ENCODE peak calls at places on chromosomes 16 and 17, in six cellular contexts. N is stomach, H is breast epithelium, J is A549, C is esophagus muscularis mucosa, S is endothelial cell of umbilical vein. Q is an unnamed sample.

GRCh38 chr17:49362723-49363117 is 670 bp upstream of the ZNF652 start:
- DNase-seq in S (no peak), C (no peak), H (no peak), N (no peak), J (peak), Q (no peak)

GRCh38 chr16:74297296-74297665 is 667 bp downstream of the PSMD7 start:
- DNase-seq in H (no peak), J (peak), C (no peak), N (no peak), S (peak), Q (no peak)

GRCh38 chr17:42846594-42847280 is 2.4 kb downstream of the AOC2 start:
- DNase-seq in J (no peak), C (no peak), S (no peak), H (no peak), N (no peak), Q (no peak)

GRCh38 chr16:85422374-85423185 is 190.5 kb upstream of the GSE1 start:
- DNase-seq in J (no peak), S (no peak), N (peak), H (no peak), C (no peak), Q (no peak)

GRCh38 chr17:3594976-3595375 is 14.2 kb downstream of the TRPV1 start:
- DNase-seq in N (no peak), H (no peak), S (no peak), J (no peak), C (no peak), Q (no peak)

GRCh38 chr16:19560078-19560477 is 4.6 kb downstream of the VPS35L start:
- DNase-seq in C (no peak), N (no peak), H (no peak), J (no peak), S (no peak), Q (no peak)

GRCh38 chr16:47110939-47111338 is 32.8 kb downstream of the NETO2 start:
- DNase-seq in H (no peak), N (no peak), C (no peak), J (peak), S (no peak), Q (no peak)

GRCh38 chr17:3890082-3890892 is 2.6 kb downstream of the CAMKK1 start:
- DNase-seq in N (peak), J (peak), S (peak), H (peak), C (no peak), Q (peak)

GRCh38 chr16:25052161-25052511 is 37.0 kb upstream of the ARHGAP17 start:
- DNase-seq in C (no peak), J (no peak), N (no peak), S (no peak), H (no peak), Q (no peak)

GRCh38 chr16:83701494-83701893 is 106.3 kb upstream of the HSBP1 start:
- DNase-seq in C (no peak), J (no peak), H (no peak), N (no peak), S (peak), Q (peak)

GRCh38 chr16:22300427-22301071 is 3.3 kb downstream of the POLR3E start:
- DNase-seq in H (no peak), J (peak), C (no peak), S (peak), N (peak), Q (peak)

GRCh38 chr16:59047114-59047513 is 313.0 kb upstream of the GOT2 start:
- DNase-seq in H (no peak), N (no peak), C (no peak), J (no peak), S (peak), Q (no peak)

GRCh38 chr17:50060951-50061712 is 5.2 kb downstream of the ITGA3 start:
- DNase-seq in N (peak), H (no peak), J (no peak), C (no peak), S (no peak), Q (no peak)

GRCh38 chr16:20799599-20799998 is 6.7 kb downstream of the ERI2 start:
- DNase-seq in C (no peak), J (no peak), S (peak), H (no peak), N (no peak), Q (no peak)

GRCh38 chr17:64187093-64187895 is 57.4 kb upstream of the ERN1 start:
- DNase-seq in H (no peak), N (no peak), S (no peak), C (no peak), J (no peak), Q (no peak)

GRCh38 chr17:16512011-16512410 is 20.0 kb upstream of the LRRC75A start:
- DNase-seq in J (no peak), N (no peak), S (no peak), C (no peak), H (no peak), Q (no peak)

GRCh38 chr17:64171041-64171440 is 41.1 kb upstream of the ERN1 start:
- DNase-seq in H (no peak), S (peak), C (no peak), J (no peak), N (no peak), Q (peak)

GRCh38 chr17:46150216-46150963 is 42.8 kb downstream of the KANSL1 start:
- DNase-seq in S (peak), H (no peak), C (no peak), N (no peak), J (no peak), Q (no peak)

GRCh38 chr17:46148247-46148646 is 45.0 kb downstream of the KANSL1 start:
- DNase-seq in N (no peak), J (no peak), C (no peak), H (no peak), S (no peak), Q (no peak)

GRCh38 chr17:46144246-46144645 is 49.0 kb downstream of the KANSL1 start:
- DNase-seq in N (no peak), C (no peak), S (no peak), H (no peak), J (no peak), Q (no peak)

GRCh38 chr17:46143827-46144236 is 49.4 kb downstream of the KANSL1 start:
- DNase-seq in N (no peak), J (no peak), H (no peak), C (no peak), S (no peak), Q (no peak)

DNA sequence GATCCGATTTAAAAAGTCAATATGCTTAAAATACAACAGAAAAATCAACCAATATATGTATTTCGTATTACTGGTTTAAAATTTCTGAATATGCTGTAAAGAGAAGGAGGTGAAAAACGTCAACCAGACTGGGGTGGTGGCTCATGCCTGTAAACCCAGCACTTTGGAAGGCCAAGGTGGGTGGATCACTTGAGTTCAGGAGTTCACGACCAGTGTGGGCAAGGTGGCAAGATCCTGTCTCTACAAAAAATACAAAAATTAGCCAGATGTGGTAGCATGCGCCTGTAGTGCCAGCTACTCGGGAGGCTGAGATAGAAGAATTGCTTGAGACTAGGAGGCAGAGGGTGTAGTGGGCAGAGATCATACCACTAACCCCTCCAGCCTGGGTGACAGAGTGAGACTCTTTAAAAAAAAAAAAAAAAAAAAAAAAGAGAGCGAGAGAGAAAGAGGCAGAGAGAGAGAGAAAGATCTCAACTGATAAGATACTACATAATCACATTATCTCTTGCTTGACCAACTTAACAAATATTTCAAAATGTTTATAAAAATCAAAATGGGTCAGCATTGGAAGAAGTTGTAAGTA is 46.0 kb downstream of the KANSL1 start:
- DNase-seq in C (no peak), J (no peak), N (no peak), S (no peak), H (no peak), Q (no peak)
- TF ChIP-seq POLR2A in C (no peak), J (no peak), N (no peak), S (no peak), H (no peak), Q (no peak)

GRCh38 chr17:38658741-38659345 is 15.9 kb downstream of the EPOP start:
- DNase-seq in N (no peak), J (no peak), C (no peak), S (no peak), H (no peak), Q (no peak)

GRCh38 chr17:38659415-38659814 is 15.3 kb downstream of the EPOP start:
- DNase-seq in H (no peak), C (no peak), J (no peak), S (no peak), N (no peak), Q (no peak)

GRCh38 chr17:38654411-38655398 is 20.1 kb downstream of the EPOP start:
- DNase-seq in J (no peak), H (no peak), N (no peak), S (no peak), C (no peak), Q (no peak)

GRCh38 chr17:38657824-38658740 is 16.7 kb downstream of the EPOP start:
- DNase-seq in H (no peak), J (no peak), C (no peak), S (no peak), N (no peak), Q (no peak)

DNA sequence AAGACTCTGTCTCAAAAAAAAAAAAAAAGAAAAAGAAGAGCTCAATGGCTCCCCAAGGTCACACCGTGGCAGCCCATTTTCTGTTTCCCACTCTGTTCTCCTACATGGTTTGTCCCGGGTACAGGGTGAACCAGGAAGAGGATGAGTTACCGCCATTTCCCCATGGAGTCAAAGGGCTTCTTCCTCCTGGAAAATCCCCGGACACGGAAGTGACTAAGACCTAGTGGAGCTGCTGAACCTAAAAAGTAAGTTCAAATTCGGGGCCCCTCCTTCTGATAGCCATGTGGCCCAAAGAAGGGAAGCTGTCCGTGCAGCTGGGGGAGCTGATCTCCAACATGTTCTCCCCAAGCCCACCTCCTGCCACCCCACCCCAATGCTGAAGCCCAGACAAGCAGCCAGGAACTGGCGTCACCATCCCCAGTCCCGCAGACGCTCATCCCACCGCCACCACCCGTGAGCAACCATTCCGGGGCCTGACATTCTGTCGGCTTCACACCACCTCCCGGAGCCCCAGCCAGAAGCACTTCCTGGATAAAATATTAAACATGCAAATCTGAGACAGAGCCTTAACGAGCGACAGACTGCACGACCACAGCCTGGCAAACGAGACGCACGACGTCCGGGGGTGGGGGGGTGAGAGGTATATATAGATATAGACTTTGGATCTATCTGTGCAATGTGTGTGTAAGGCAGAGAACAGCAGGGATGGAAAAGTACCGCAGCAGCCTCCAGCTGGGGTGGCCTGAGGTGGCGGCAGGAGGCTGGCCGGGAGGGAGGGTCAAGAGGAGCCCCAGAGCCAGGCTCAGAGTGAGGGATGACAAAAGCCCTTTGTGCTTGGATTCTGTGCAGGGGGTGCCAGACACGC is 17.6 kb downstream of the EPOP start:
- DNase-seq in S (no peak), N (no peak), C (no peak), H (no peak), J (no peak), Q (no peak)
- TF ChIP-seq POLR2A in S (no peak), N (no peak), C (no peak), H (no peak), J (no peak), Q (no peak)

DNA sequence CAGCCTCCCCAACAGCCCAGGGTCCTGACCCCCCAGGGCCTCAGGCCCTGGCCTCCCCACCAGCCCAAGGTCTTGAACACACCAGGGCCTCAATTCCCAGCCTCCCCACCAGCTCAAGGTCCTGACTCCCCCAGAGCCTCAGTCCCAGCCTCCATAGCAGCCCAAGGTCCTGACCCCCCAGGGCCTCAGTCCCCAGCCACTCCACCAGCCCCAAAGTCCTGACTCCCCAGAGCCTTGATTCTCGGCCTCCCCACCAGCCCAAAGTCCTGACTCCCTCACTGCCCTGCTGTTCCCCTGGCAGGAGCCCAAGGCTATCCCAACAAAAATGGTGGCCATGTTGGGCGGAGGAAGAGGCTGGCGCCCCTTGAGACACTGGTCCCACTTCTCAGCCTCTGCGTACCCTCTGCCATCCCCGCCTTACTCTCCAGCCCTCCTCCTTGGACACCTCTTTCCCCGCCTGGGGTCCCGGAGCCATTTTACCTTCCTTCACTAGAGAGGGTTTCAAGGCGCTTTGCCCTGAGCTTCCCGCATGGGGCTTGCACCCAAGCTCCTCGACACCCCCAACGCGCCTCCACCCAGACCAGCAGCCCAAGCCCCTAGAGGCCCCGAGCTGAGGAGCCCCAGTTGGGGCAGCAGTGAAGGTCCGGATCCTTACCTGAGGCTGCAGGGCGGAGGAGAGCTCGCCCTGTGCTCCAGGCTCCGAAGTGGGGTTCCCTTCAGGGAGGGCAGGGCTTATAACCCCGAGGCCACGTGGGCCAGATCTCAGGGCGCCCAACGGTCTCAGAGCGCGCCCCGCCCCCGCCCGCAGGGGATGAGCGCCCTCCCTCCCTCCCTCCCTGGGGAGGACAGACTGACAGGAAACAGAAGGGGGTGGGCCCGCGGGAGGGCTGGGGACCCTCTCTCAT is 3.5 kb upstream of the TSPOAP1 start:
- DNase-seq in H (no peak), C (no peak), N (peak), J (no peak), S (no peak), Q (no peak)
- TF ChIP-seq POLR2A in H (no peak), C (no peak), N (peak), J (no peak), S (no peak), Q (no peak)

GRCh38 chr17:28743243-28744103 is at the start of gene TRAF4:
- DNase-seq in J (peak), S (peak), C (no peak), N (peak), H (peak), Q (peak)

GRCh38 chr17:28745052-28745776 is 1.4 kb downstream of the TRAF4 start:
- DNase-seq in J (no peak), N (peak), H (peak), S (peak), C (no peak), Q (no peak)

GRCh38 chr17:28744802-28745051 is 916 bp downstream of the TRAF4 start:
- DNase-seq in H (no peak), J (no peak), C (no peak), N (no peak), S (no peak), Q (no peak)

GRCh38 chr17:28745777-28746473 is 2.1 kb downstream of the TRAF4 start:
- DNase-seq in J (no peak), N (peak), S (no peak), H (peak), C (no peak), Q (peak)

DNA sequence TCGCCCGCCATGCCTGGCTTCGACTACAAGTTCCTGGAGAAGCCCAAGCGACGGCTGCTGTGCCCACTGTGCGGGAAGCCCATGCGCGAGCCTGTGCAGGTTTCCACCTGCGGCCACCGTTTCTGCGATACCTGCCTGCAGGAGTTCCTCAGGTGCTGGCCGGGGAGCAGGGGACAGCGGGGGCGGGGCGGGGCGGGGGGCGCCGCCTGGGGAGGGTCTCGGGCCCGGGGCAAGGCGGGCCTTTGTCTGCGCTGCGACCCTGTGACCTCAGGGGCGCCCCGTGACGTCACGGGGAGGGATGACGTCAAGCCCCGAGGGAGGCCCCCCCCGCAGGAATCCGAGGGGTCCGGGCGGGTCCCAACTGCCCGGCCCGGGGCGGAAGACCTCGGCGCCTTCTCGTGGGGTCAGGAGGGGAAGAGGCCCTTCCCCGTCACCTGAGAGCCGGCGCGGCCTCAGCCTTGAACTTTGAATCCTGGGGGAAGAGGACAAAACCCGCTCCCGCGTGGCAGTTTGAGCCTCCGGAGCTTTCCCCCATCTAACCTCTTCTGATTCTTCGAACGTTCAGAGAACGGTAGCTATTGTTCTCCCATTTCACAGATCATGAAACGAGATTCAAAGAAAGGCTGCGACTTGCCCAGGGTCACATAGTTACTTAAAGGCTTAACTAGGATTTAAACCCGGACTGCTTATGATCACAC is 442 bp downstream of the TRAF4 start:
- DNase-seq in J (peak), H (no peak), N (peak), C (no peak), S (peak), Q (no peak)
- TF ChIP-seq POLR2A in J (no peak), H (no peak), N (no peak), C (peak), S (no peak), Q (peak)

GRCh38 chr17:7463368-7463846 is 16.0 kb downstream of the ZBTB4 start:
- DNase-seq in J (no peak), H (no peak), N (no peak), S (no peak), C (no peak), Q (no peak)

GRCh38 chr17:7464081-7464480 is 15.3 kb downstream of the ZBTB4 start:
- DNase-seq in S (no peak), J (no peak), C (no peak), N (no peak), H (no peak), Q (no peak)

GRCh38 chr17:7460850-7461660 is 16.2 kb downstream of the CHRNB1 start:
- DNase-seq in J (no peak), H (no peak), S (no peak), N (no peak), C (no peak), Q (no peak)

GRCh38 chr17:7459961-7460545 is 15.2 kb downstream of the CHRNB1 start:
- DNase-seq in N (no peak), H (no peak), S (no peak), J (no peak), C (no peak), Q (no peak)

GRCh38 chr17:7462474-7463367 is 16.7 kb downstream of the ZBTB4 start:
- DNase-seq in J (no peak), S (no peak), N (no peak), H (no peak), C (no peak), Q (no peak)
- TF ChIP-seq POLR2A in J (no peak), S (no peak), N (no peak), H (no peak), C (no peak), Q (no peak)

DNA sequence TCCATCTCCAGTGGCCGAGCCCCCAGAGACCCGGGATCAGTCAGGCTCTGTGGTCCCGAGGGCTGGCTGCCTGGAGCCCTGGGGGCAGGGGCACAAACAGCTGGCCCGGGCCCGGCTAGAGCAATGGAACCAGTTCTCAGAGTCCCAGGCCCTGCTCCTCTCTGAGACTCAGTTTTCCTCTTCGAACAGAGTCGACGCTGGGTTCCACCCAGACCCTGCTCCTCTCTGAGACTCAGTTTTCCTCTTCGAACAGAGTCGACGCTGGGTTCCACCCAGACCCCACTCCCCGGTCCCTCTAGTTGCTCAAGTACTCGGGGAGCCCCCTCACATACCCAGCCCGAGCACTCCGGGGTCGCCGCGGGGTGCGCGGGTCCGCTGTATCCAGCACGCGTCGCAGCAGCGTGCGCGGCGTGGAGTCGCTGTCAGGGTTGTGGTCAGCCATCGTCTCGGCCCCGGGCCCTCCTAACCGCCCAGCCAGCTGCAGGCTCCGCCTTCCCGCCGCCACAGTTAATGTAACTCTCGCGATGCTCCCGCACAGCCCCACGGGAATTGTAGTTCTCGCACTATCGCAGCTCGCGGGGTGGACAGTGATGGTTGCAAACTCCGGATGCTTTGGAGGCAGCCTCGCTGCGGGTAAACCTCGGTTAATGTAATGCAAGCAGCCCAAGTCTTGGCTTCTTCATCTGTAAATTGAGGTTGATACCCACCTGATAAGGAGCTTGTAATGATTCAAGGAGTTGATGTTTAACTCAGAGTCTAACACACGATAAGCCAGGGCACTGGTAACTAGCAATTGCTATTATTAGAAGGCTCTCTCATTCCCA is 8.5 kb upstream of the THAP11 start:
- DNase-seq in N (peak), C (peak), S (peak), H (peak), J (peak), Q (peak)
- TF ChIP-seq POLR2A in N (peak), C (no peak), S (peak), H (no peak), J (peak), Q (peak)

Q was measured in H54.